ENCODE peak calls at places on chromosomes 16 and 17, in four cellular contexts. Y is KBM-7; A is stimulated activated CD8-positive, alpha-beta memory T cell treated with anti-CD3 and anti-CD28 coated beads, Interleukin-7, amount 100 ng/mL, for 1 hour; I is esophagus muscularis mucosa. T is an unnamed sample.

GRCh38 chr17:35099929-35100328 is 19.7 kb downstream of the RAD51D start:
- DNase-seq in Y (no peak), I (no peak), A (no peak), T (no peak)

GRCh38 chr16:65044861-65045260 is 77.0 kb downstream of the CDH11 start:
- DNase-seq in Y (no peak), I (no peak), A (no peak), T (no peak)

GRCh38 chr17:79849953-79850352 is 10.7 kb upstream of the CBX4 start:
- DNase-seq in Y (no peak), A (no peak), I (no peak), T (no peak)

GRCh38 chr17:75428775-75429469 is 23.4 kb upstream of the GRB2 start:
- DNase-seq in I (no peak), Y (no peak), A (no peak), T (no peak)

GRCh38 chr17:4033751-4034251 is 69.6 kb upstream of the ATP2A3 start:
- DNase-seq in A (no peak), Y (no peak), I (no peak), T (no peak)

GRCh38 chr16:27650073-27650701 is 100.2 kb downstream of the KATNIP start:
- DNase-seq in A (no peak), Y (no peak), I (no peak), T (no peak)

GRCh38 chr17:73522107-73522506 is 122.1 kb downstream of the SDK2 start:
- DNase-seq in Y (no peak), A (no peak), I (no peak), T (no peak)

GRCh38 chr16:65532218-65532617 is 410.4 kb upstream of the CDH11 start:
- DNase-seq in Y (no peak), I (peak), A (no peak), T (no peak)

GRCh38 chr17:58311429-58311894 is 17.1 kb downstream of the TSPOAP1 start:
- DNase-seq in Y (no peak), I (no peak), A (no peak), T (no peak)

GRCh38 chr16:87457724-87458423 is 35.0 kb downstream of the ZCCHC14 start:
- DNase-seq in A (no peak), Y (no peak), I (no peak), T (no peak)

GRCh38 chr17:7706631-7707354 is 1.8 kb downstream of the EFNB3 start:
- DNase-seq in Y (no peak), I (no peak), A (no peak), T (no peak)

T was measured in NCI-H1048.